ENCODE peak calls at places on chromosomes 3 and 15, in four cellular contexts. H is WTC11, Q is HepG2, C is K562. L is an unnamed sample.

GRCh38 chr3:107753494-107753893 is 230.7 kb downstream of the BBX start:
- DNase-seq in H (peak; percentile 44), Q (peak; percentile 47), C (no peak), L (peak; percentile 5)

GRCh38 chr3:94081880-94082279 is 19.0 kb downstream of the NSUN3 start:
- DNase-seq in H (no peak), Q (no peak), C (no peak), L (no peak)

GRCh38 chr3:32132706-32133105 is 26.3 kb downstream of the GPD1L start:
- DNase-seq in H (no peak), Q (no peak), C (no peak), L (no peak)

GRCh38 chr15:63353887-63354286 is 27.8 kb downstream of the CA12 start:
- DNase-seq in H (no peak), Q (no peak), C (no peak), L (peak; percentile 65)

GRCh38 chr15:99928429-99928981 is 195.3 kb upstream of the LYSMD4 start:
- DNase-seq in H (peak; percentile 55), Q (no peak), C (peak; percentile 62), L (peak; percentile 69)

GRCh38 chr3:141828487-141829284 is 47.8 kb upstream of the ATP1B3 start:
- DNase-seq in H (no peak), Q (no peak), C (no peak), L (no peak)

GRCh38 chr3:155495387-155495786 is 201.9 kb upstream of the STRIT1 start:
- DNase-seq in H (no peak), Q (no peak), C (no peak), L (no peak)

GRCh38 chr3:113268306-113268705 is 56.9 kb downstream of the BOC start:
- DNase-seq in H (no peak), Q (no peak), C (no peak), L (no peak)

GRCh38 chr15:84929795-84930371 is 45.4 kb downstream of the SLC28A1 start:
- DNase-seq in H (no peak), Q (peak; percentile 90), C (peak; percentile 67), L (peak; percentile 95)

GRCh38 chr15:88744548-88745020 is 58.7 kb upstream of the ACAN start:
- DNase-seq in H (no peak), Q (no peak), C (no peak), L (no peak)

GRCh38 chr3:44198957-44199269 is 42.8 kb upstream of the TOPAZ1 start:
- DNase-seq in H (no peak), Q (no peak), C (no peak), L (no peak)

DNA sequence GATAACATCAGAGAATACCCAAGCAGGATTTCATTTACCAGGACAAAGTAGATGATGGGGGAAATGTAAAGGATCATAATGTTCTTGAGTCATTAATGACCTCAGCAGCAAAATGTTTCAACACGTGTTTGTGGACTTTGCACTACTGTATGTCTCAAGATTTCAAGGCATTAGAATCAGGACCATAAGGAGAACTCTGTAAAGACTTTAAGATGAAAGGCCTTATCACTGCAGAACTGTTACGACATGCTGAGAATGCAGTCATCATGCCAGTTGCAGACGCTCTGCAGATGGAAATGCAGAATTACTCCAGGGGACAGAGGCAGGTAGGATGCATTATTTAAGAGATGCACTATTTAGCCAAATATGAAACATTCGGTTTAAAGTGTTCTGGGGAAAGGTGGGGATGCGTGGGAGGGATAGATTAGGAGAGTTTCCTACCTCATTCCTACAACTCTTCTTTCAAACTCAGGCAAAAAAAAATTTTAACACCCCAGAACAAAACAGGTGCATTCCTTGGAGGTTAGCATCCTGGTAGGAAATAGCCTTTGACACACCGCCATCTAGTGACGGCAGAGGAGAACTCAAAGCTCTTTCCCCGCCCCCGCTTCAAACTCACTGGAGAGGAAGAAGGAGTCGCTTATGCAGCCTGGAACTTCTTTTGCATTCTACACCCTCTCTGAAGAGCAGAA is 43.3 kb upstream of the TOPAZ1 start:
- DNase-seq in H (peak; percentile 77), Q (peak; percentile 55), C (peak; percentile 65), L (peak; percentile 51)
- TF ChIP-seq HMGXB4 in H (no peak), Q (no peak), C (no peak), L (no peak)

GRCh38 chr3:126888186-126888760 is 94.6 kb upstream of the PLXNA1 start:
- DNase-seq in H (no peak), Q (no peak), C (no peak), L (no peak)

GRCh38 chr3:126891791-126892190 is 91.1 kb upstream of the PLXNA1 start:
- DNase-seq in H (no peak), Q (no peak), C (no peak), L (no peak)

GRCh38 chr3:126887686-126888085 is 95.2 kb upstream of the PLXNA1 start:
- DNase-seq in H (no peak), Q (no peak), C (no peak), L (no peak)

GRCh38 chr3:126891141-126891540 is 91.8 kb upstream of the PLXNA1 start:
- DNase-seq in H (no peak), Q (no peak), C (no peak), L (no peak)

DNA sequence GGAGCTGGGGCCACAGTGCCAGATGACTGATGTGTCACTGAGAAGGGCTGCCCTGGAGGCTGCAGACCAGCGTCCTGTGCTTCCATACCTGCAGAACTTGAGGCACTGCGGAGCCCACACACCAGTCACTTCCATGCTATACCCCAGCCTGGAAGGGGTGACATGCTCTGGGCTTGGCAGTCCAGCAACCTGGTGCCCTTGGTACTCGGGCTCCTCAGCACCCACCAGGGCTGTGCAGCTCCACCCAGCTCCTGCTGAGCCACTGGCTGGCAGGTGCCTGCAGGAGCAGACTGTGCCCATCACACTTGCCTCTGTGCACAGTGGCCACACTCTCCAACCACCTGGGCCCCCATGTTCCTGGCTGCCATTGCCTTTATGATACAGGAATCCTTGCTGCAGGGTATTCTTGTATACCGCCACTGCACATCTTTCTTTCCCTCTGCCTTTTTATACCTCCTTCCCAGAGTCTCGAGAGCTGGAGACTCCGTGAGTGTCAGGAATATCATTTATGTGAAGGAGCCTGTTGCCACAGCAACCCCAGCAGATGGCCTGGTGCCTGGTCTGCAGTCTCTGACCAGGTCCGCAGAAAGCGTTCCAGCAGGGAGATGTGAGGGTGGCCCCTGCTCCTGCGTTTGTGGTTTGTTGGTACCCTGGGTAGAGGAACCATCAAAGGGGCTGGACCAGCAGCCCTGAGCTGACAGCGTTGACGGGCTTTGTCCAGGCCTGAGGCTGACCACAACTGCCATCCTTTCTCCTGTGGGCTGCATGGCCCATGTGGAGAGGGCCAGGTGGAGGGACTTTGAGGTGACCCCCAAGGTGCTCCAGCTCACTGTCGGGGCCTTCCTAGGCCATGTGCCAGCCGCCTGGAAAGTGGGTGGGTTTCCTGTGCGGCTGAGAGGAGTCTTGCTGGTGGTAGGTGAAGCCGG is 93.4 kb upstream of the PLXNA1 start:
- DNase-seq in H (no peak), Q (no peak), C (no peak), L (no peak)
- TF ChIP-seq HMGXB4 in H (no peak), Q (no peak), C (no peak), L (no peak)

GRCh38 chr3:171285287-171285686 is 174.9 kb downstream of the TNIK start:
- DNase-seq in H (no peak), Q (no peak), C (no peak), L (no peak)
- TF ChIP-seq HMGXB4 in H (no peak), Q (no peak), C (no peak), L (no peak)

DNA sequence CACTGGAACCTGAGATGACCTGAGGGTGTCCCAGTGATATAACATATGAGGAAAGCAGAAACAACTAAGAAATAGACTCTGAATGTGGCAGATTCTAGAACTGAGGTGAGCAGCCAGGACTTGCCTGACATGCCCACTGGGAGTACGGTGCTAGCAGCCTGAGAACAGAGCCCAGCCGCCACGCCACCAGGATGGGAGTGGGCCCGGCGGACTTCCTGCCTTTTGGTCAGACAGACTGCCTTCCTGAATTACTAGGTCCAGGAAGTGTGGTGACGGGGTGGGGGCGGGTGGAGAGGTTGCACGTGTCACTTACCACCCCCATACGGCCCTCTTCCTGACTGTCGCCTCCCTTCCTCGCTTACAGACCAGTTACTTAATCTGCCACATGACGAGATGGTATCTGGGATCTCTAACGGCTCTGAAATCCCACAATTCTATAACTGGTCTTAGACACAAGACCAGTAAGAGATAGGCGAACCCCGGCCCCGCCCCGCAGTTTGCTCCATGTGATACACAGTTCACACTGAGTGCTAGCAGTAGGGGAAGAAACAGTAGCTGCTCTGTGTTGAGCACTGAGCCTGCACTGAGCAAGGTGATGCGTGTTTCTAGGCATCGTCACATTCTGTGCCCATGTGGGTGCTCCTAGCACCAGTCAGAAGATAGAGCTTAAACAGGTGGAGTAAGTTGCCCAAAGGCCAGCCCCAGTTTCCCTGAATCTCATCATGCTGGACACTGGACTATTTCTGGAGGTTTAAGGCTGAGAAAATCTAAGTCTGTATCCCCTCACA is 95.7 kb downstream of the CPN2 start:
- DNase-seq in H (no peak), Q (peak; percentile 71), C (peak; percentile 94), L (no peak)
- TF ChIP-seq HMGXB4 in H (no peak), Q (no peak), C (peak; percentile 0), L (no peak)

GRCh38 chr3:4979401-4980228 is at the start of gene BHLHE40:
- DNase-seq in H (peak; percentile 63), Q (no peak), C (no peak), L (no peak)
- TF ChIP-seq HMGXB4 in H (no peak), Q (no peak), C (no peak), L (no peak)

DNA sequence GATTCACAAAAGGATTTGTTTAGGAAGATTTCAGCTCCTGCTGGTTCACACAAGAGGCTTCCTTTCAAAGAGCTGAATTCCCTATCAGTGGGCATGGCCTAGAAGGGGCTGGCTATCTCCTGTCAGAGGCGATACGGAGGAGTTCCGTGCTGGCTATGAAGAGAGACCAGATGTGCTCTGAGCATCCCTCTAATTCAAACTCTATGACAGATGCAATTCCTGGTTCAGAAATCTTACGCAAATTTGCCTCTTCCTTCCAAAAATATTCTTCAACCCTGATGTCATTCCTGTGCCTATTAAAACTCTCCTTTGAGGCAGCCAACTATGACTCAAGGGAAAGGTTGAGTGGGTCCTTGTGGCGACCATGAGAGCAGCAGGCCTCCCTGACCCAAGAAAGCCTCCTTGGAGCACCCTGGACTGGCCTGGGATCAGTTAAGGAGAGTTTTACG is 139.3 kb upstream of the HES1 start:
- DNase-seq in H (no peak), Q (no peak), C (no peak), L (no peak)
- TF ChIP-seq HMGXB4 in H (no peak), Q (no peak), C (no peak), L (no peak)

DNA sequence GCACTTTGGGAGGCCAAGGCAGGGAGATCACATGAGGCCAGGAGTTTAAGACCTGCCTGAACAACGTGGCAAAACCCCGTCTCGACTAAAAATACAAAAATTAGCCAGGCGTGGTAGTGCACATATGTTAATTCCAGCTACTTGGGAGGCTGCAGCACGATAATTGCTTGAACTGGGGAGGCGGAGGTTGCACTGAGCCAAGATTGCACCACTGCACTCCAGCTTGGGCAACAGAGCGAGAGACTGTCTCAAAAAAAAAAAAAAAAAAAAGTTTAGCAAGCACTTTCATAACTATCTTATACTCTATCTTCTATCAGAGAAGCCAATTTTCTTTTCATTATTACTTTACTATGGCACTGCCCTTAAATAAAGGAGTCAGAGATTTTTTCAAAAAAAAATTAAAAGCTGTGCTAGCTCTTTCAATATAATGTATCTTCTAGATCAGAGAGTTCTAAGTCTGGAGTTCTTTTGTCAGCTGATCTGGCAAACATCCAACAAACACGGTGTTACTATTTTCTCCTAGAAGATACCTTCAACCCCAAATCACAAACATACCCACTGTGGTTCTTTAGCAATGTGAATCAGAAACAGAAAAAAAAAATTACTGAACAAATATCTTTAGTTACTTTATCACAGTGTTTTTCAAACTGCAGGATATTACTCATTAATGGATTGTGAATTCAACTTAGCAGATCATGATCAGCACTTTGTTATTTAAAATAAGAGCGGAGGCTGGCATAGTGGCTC is 3.0 kb downstream of the ZNF770 start:
- DNase-seq in H (no peak), Q (peak; percentile 44), C (no peak), L (no peak)
- TF ChIP-seq HMGXB4 in H (no peak), Q (no peak), C (no peak), L (no peak)

GRCh38 chr3:152148579-152148978 is 120.2 kb upstream of the MBNL1 start:
- DNase-seq in H (peak; percentile 14), Q (no peak), C (no peak), L (no peak)
- TF ChIP-seq HMGXB4 in H (no peak), Q (no peak), C (no peak), L (no peak)